ENCODE peak calls at places on chromosomes 3 and 15, in seven cellular contexts. V, R, N, K, Z, W and S are unnamed samples.

GRCh38 chr3:39141211-39141995 is 12.0 kb downstream of the CSRNP1 start:
- DNase-seq in K (peak; percentile 55), N (peak; percentile 44), R (peak; percentile 97), W (no peak), Z (peak; percentile 55), V (peak; percentile 10), S (no peak)

GRCh38 chr3:152650177-152650576 is 184.8 kb upstream of the P2RY1 start:
- DNase-seq in Z (no peak), K (no peak), W (no peak), R (no peak), N (peak; percentile 15), V (no peak), S (no peak)

GRCh38 chr15:92907229-92907628 is 7.1 kb downstream of the CHD2 start:
- DNase-seq in W (no peak), R (no peak), V (no peak), K (no peak), N (no peak), Z (no peak), S (no peak)

GRCh38 chr3:151912041-151912440 is 38.6 kb downstream of the SUCNR1 start:
- DNase-seq in W (no peak), N (no peak), K (no peak), V (no peak), R (no peak), Z (no peak), S (no peak)

GRCh38 chr3:39644176-39644575 is 165.2 kb upstream of the MYRIP start:
- DNase-seq in V (no peak), R (no peak), W (no peak), Z (no peak), N (peak; percentile 81), K (no peak), S (no peak)

GRCh38 chr3:73762855-73763254 is 138.1 kb upstream of the PDZRN3 start:
- DNase-seq in Z (peak; percentile 79), W (no peak), R (no peak), N (no peak), K (no peak), V (no peak), S (no peak)

GRCh38 chr15:65423977-65424679 is 1.4 kb upstream of the IGDCC4 start:
- DNase-seq in K (no peak), R (no peak), W (no peak), Z (peak; percentile 52), N (no peak), V (no peak), S (no peak)

GRCh38 chr15:68700395-68701123 is 120.1 kb downstream of the ANP32A start:
- DNase-seq in Z (peak; percentile 75), W (no peak), V (no peak), N (peak; percentile 69), R (no peak), K (peak; percentile 84), S (no peak)

GRCh38 chr3:185175370-185175987 is 22.6 kb upstream of the C3orf70 start:
- DNase-seq in V (no peak), N (peak; percentile 61), Z (peak; percentile 77), R (no peak), K (no peak), W (no peak), S (no peak)

GRCh38 chr3:72227536-72228070 is 442.7 kb upstream of the PROK2 start:
- DNase-seq in K (no peak), R (no peak), N (peak; percentile 82), Z (no peak), W (no peak), V (no peak), S (no peak)

GRCh38 chr3:22928716-22929115 is 274.4 kb upstream of the UBE2E2 start:
- DNase-seq in R (no peak), W (no peak), K (no peak), N (no peak), V (no peak), Z (no peak), S (no peak)

GRCh38 chr15:33963831-33964664 is 4.2 kb upstream of the CHRM5 start:
- DNase-seq in Z (no peak), V (no peak), R (no peak), N (peak; percentile 70), W (no peak), K (no peak), S (peak; percentile 11)

GRCh38 chr15:59545573-59545972 is 66.0 kb upstream of the GCNT3 start:
- DNase-seq in Z (no peak), W (no peak), K (no peak), R (no peak), N (no peak), V (no peak), S (peak; percentile 55)

GRCh38 chr15:76384409-76384808 is 47.8 kb downstream of the ISL2 start:
- DNase-seq in W (no peak), K (no peak), Z (no peak), N (no peak), V (no peak), R (no peak), S (no peak)

GRCh38 chr3:140468407-140468806 is 209.5 kb upstream of the TRIM42 start:
- DNase-seq in W (no peak), V (no peak), K (no peak), N (no peak), R (no peak), Z (no peak), S (no peak)

GRCh38 chr3:195123196-195123805 is 147.7 kb downstream of the XXYLT1 start:
- DNase-seq in R (no peak), N (no peak), V (no peak), Z (peak; percentile 76), K (no peak), W (no peak), S (no peak)

GRCh38 chr15:101499863-101500713 is 10.6 kb upstream of the PCSK6 start:
- DNase-seq in Z (no peak), R (no peak), W (no peak), V (no peak), K (no peak), N (no peak), S (no peak)

GRCh38 chr3:32882603-32883025 is 64.8 kb downstream of the TRIM71 start:
- DNase-seq in Z (no peak), K (no peak), N (no peak), R (no peak), W (no peak), V (no peak), S (no peak)

GRCh38 chr15:49900836-49901235 is 218.2 kb downstream of the ATP8B4 start:
- DNase-seq in Z (no peak), R (no peak), W (no peak), V (no peak), N (no peak), K (no peak), S (no peak)

GRCh38 chr3:193871093-193871485 is 264.9 kb upstream of the HES1 start:
- DNase-seq in W (no peak), K (no peak), N (no peak), V (no peak), R (no peak), Z (no peak), S (no peak)

GRCh38 chr3:193870376-193871092 is 265.4 kb upstream of the HES1 start:
- DNase-seq in N (no peak), W (no peak), R (peak; percentile 85), V (no peak), Z (peak; percentile 78), K (no peak), S (no peak)

GRCh38 chr3:193869221-193870201 is 266.4 kb upstream of the HES1 start:
- DNase-seq in Z (peak; percentile 94), N (peak; percentile 81), K (no peak), V (no peak), W (no peak), R (peak; percentile 90), S (peak; percentile 58)

GRCh38 chr3:193865879-193866480 is 270.0 kb upstream of the HES1 start:
- DNase-seq in R (no peak), K (no peak), V (no peak), N (no peak), W (no peak), Z (no peak), S (no peak)

GRCh38 chr3:193868590-193868989 is 267.4 kb upstream of the HES1 start:
- DNase-seq in R (no peak), W (no peak), V (no peak), N (no peak), K (no peak), Z (no peak), S (no peak)
- H3K4me3 ChIP-seq in R (no peak overlapping the region), W (no peak overlapping the region), V (no peak overlapping the region), N (no peak overlapping the region), K (no peak overlapping the region), Z (no peak overlapping the region), S (no peak overlapping the region)

GRCh38 chr15:40340740-40341400 is at the start of gene CCDC9B:
- DNase-seq in N (peak; percentile 91), R (peak; percentile 95), Z (no peak), V (no peak), W (peak; percentile 83), K (peak; percentile 93), S (peak; percentile 86)
- H3K4me3 ChIP-seq in N (peak within 1 kb of the TSS; percentile 53), R (peak within 1 kb of the TSS; percentile 94), Z (no peak within 1 kb of the TSS), V (no peak within 1 kb of the TSS), W (peak within 1 kb of the TSS; percentile 67), K (peak within 1 kb of the TSS; percentile 32), S (peak within 1 kb of the TSS; percentile 64)

DNA sequence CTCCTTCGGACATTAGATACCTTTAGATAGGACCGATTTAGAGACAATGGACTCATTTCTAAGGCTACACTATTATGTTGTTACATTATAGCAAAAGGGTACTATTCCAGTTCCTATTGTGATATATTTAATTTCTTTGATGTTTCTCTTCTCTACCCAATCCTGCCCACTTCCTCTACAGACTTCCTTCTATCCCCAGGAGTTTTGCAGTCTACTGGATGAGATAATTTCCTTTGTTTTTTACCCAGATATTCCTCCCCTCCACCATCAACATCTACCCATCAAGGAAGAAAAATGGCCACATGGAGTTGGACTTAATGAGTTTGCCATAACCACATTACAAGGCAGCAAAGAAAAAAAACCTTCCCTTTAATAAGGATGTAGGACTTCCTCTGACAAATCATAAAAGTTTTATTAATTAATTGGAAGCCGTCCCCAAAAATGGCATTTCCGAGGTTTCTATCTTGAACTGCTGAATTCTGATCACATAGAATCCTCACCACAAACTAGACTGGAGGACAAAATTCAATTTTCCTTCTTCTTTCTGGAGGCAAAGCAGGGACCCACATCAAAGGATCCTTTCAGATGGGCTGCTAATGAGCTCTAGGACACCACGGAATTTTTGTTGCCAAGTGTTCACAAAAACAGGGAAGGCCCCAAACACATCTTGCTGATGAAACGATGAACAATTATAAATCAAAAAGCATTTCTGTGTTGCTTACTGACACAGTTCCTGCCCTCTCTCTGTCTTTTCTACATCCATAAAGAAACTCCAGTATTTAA is 33.4 kb downstream of the FRMD4B start:
- DNase-seq in V (no peak), K (no peak), R (no peak), W (no peak), N (no peak), Z (no peak), S (no peak)
- H3K4me3 ChIP-seq in V (no peak overlapping the region), K (no peak overlapping the region), R (no peak overlapping the region), W (peak overlapping the region; percentile 49), N (no peak overlapping the region), Z (no peak overlapping the region), S (no peak overlapping the region)

GRCh38 chr15:77667351-77667750 is 34.6 kb upstream of the LINGO1 start:
- DNase-seq in Z (no peak), W (no peak), V (no peak), R (no peak), K (no peak), N (no peak), S (no peak)

GRCh38 chr15:77665530-77666295 is 33.0 kb upstream of the LINGO1 start:
- DNase-seq in N (no peak), K (no peak), R (no peak), Z (no peak), W (no peak), V (no peak), S (no peak)

GRCh38 chr15:77667835-77668234 is 35.1 kb upstream of the LINGO1 start:
- DNase-seq in K (no peak), R (no peak), V (no peak), N (no peak), W (no peak), Z (no peak), S (no peak)

GRCh38 chr15:77664428-77664827 is 31.7 kb upstream of the LINGO1 start:
- DNase-seq in R (no peak), W (no peak), N (no peak), V (no peak), Z (peak; percentile 64), K (no peak), S (no peak)

GRCh38 chr15:77666296-77666660 is 33.6 kb upstream of the LINGO1 start:
- DNase-seq in W (no peak), N (no peak), V (no peak), K (no peak), Z (no peak), R (no peak), S (no peak)
- H3K4me3 ChIP-seq in W (no peak overlapping the region), N (no peak overlapping the region), V (no peak overlapping the region), K (no peak overlapping the region), Z (no peak overlapping the region), R (no peak overlapping the region), S (no peak overlapping the region)